ENCODE peak calls at places on chromosomes 13 and 19, in seven cellular contexts. L, F, C, Z, O, U and T are unnamed samples.

GRCh38 chr13:97387487-97388353 is 46.2 kb upstream of the RAP2A start:
- DNase-seq in L (no peak), O (no peak), C (no peak), F (no peak), U (no peak), Z (no peak), T (no peak)

GRCh38 chr13:97245011-97245410 is 22.9 kb downstream of the MBNL2 start:
- DNase-seq in U (no peak), C (no peak), L (no peak), Z (no peak), O (no peak), F (no peak), T (no peak)

GRCh38 chr13:97134364-97135095 is 87.6 kb upstream of the MBNL2 start:
- DNase-seq in F (no peak), Z (no peak), L (no peak), O (no peak), U (peak), C (no peak), T (no peak)

GRCh38 chr13:110317496-110318195 is 10.6 kb downstream of the COL4A2 start:
- DNase-seq in C (no peak), F (no peak), U (no peak), O (no peak), Z (no peak), L (peak), T (no peak)

GRCh38 chr13:99269627-99270252 is 11.6 kb upstream of the GPR18 start:
- DNase-seq in L (no peak), Z (no peak), F (peak), U (peak), C (peak), O (no peak), T (no peak)

GRCh38 chr13:48602296-48603040 is 51.3 kb upstream of the CYSLTR2 start:
- DNase-seq in C (no peak), L (no peak), F (no peak), Z (no peak), U (no peak), O (no peak), T (no peak)

GRCh38 chr19:38046254-38047047 is 139.4 kb downstream of the SIPA1L3 start:
- DNase-seq in C (no peak), L (no peak), U (no peak), F (no peak), Z (no peak), O (no peak), T (no peak)

GRCh38 chr19:9909251-9909650 is 27.1 kb downstream of the OLFM2 start:
- DNase-seq in U (no peak), O (no peak), L (no peak), F (no peak), Z (no peak), C (no peak), T (no peak)

GRCh38 chr13:23656637-23657036 is 86.4 kb downstream of the TNFRSF19 start:
- DNase-seq in Z (no peak), C (no peak), F (no peak), L (no peak), O (peak), U (peak), T (no peak)